ENCODE peak calls at places on chromosome 1, in five cellular contexts. One of them, this sample, is unnamed.

GRCh38 chr1:191700922-191701321 is 457.3 kb upstream of the RGS18 start:
- DNase-seq in ovary: no peak
- DNase-seq in IMR-90: no peak
- DNase-seq in suprapubic skin: no peak
- DNase-seq in esophagus muscularis mucosa: no peak
- DNase-seq in this sample: no peak

GRCh38 chr1:244705268-244706234 is 52.6 kb downstream of the DESI2 start:
- DNase-seq in esophagus muscularis mucosa: peak
- DNase-seq in suprapubic skin: no peak
- DNase-seq in ovary: no peak
- DNase-seq in IMR-90: no peak
- DNase-seq in this sample: no peak

GRCh38 chr1:99306644-99307043 is 42.4 kb downstream of the PLPPR4 start:
- DNase-seq in IMR-90: no peak
- DNase-seq in ovary: no peak
- DNase-seq in suprapubic skin: no peak
- DNase-seq in esophagus muscularis mucosa: no peak
- DNase-seq in this sample: no peak

GRCh38 chr1:30611741-30612309 is 111.6 kb downstream of the MATN1 start:
- DNase-seq in IMR-90: no peak
- DNase-seq in suprapubic skin: no peak
- DNase-seq in ovary: no peak
- DNase-seq in esophagus muscularis mucosa: no peak
- DNase-seq in this sample: peak

GRCh38 chr1:24424207-24424606 is 8.6 kb downstream of the NIPAL3 start:
- DNase-seq in ovary: no peak
- DNase-seq in IMR-90: no peak
- DNase-seq in esophagus muscularis mucosa: peak
- DNase-seq in suprapubic skin: no peak
- DNase-seq in this sample: no peak

GRCh38 chr1:202967684-202968281 is 726 bp upstream of the CYB5R1 start:
- DNase-seq in esophagus muscularis mucosa: no peak
- DNase-seq in ovary: no peak
- DNase-seq in suprapubic skin: no peak
- DNase-seq in IMR-90: no peak
- DNase-seq in this sample: peak

GRCh38 chr1:186498695-186499389 is 37.9 kb upstream of the PDC start:
- DNase-seq in esophagus muscularis mucosa: no peak
- DNase-seq in IMR-90: peak
- DNase-seq in suprapubic skin: no peak
- DNase-seq in ovary: no peak
- DNase-seq in this sample: no peak

GRCh38 chr1:199857103-199857502 is 170.4 kb upstream of the NR5A2 start:
- DNase-seq in IMR-90: peak
- DNase-seq in suprapubic skin: no peak
- DNase-seq in esophagus muscularis mucosa: no peak
- DNase-seq in ovary: no peak
- DNase-seq in this sample: no peak

GRCh38 chr1:201888282-201889033 is at the start of gene SHISA4:
- DNase-seq in suprapubic skin: peak
- DNase-seq in IMR-90: peak
- DNase-seq in esophagus muscularis mucosa: no peak
- DNase-seq in ovary: peak
- DNase-seq in this sample: peak

GRCh38 chr1:109818351-109819325 is 54.9 kb upstream of the EPS8L3 start:
- DNase-seq in ovary: peak
- DNase-seq in IMR-90: no peak
- DNase-seq in suprapubic skin: no peak
- DNase-seq in esophagus muscularis mucosa: no peak
- DNase-seq in this sample: no peak

GRCh38 chr1:159921700-159922498 is 3.4 kb downstream of the TAGLN2 start:
- DNase-seq in IMR-90: peak
- DNase-seq in suprapubic skin: no peak
- DNase-seq in ovary: no peak
- DNase-seq in esophagus muscularis mucosa: no peak
- DNase-seq in this sample: no peak

GRCh38 chr1:159924025-159924790 is 1.1 kb downstream of the TAGLN2 start:
- DNase-seq in ovary: peak
- DNase-seq in IMR-90: peak
- DNase-seq in suprapubic skin: peak
- DNase-seq in esophagus muscularis mucosa: peak
- DNase-seq in this sample: peak

GRCh38 chr1:159922499-159923202 is 2.7 kb downstream of the TAGLN2 start:
- DNase-seq in ovary: peak
- DNase-seq in esophagus muscularis mucosa: no peak
- DNase-seq in suprapubic skin: no peak
- DNase-seq in IMR-90: peak
- DNase-seq in this sample: no peak

GRCh38 chr1:159924791-159925712 is at the start of gene TAGLN2:
- DNase-seq in esophagus muscularis mucosa: peak
- DNase-seq in suprapubic skin: peak
- DNase-seq in ovary: peak
- DNase-seq in IMR-90: peak
- DNase-seq in this sample: peak

DNA sequence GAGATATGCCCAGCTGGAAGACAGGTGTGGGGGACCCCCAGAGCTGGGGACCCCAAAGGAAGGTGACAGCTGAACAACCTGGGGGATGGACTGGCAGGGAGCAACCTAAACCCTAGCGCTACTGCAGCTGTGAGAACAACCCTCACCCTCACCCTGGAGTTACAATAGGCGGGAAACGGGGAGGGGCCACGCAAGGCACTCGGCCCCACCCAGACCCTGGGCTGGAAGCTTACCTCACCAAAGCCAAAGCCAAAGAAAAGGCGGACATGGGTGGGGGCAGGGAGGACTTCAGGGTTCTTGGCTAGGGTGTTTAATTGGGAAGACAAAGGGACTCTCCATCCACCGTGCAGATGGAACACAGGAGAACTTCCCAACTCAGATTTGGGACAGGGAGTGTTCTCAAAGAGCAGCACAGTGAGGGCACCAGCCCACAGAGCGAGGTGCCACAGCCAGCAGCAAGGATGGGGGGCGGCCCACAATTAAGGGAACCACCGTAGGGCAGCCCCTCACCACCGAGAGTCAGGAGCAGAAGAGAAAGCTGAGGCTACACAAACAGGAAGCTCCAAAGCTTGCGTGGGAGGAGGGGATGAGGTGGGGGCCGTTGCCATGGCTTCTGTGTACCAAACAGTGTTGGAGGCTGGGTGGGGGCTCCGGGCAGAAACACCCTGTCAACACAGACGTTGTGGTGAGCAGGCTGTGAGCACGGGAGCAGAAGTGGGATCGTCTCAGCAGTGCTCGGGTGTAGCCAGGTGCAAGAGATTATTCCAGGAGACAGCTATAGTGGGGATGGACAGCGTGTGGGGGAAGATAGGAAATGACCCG is 1.9 kb downstream of the TAGLN2 start:
- DNase-seq in esophagus muscularis mucosa: peak
- DNase-seq in ovary: peak
- DNase-seq in suprapubic skin: peak
- DNase-seq in IMR-90: peak
- DNase-seq in this sample: peak
- TF ChIP-seq POLR2A in esophagus muscularis mucosa: no peak
- TF ChIP-seq POLR2A in ovary: peak
- TF ChIP-seq POLR2A in suprapubic skin: peak
- TF ChIP-seq POLR2A in IMR-90: peak
- TF ChIP-seq POLR2A in this sample: no peak

GRCh38 chr1:93003981-93004380 is 42.7 kb upstream of the DIPK1A start:
- DNase-seq in suprapubic skin: no peak
- DNase-seq in ovary: no peak
- DNase-seq in esophagus muscularis mucosa: peak
- DNase-seq in IMR-90: no peak
- DNase-seq in this sample: no peak

GRCh38 chr1:93005252-93005598 is 44.0 kb upstream of the DIPK1A start:
- DNase-seq in IMR-90: no peak
- DNase-seq in ovary: no peak
- DNase-seq in suprapubic skin: no peak
- DNase-seq in esophagus muscularis mucosa: no peak
- DNase-seq in this sample: no peak

GRCh38 chr1:93004566-93005251 is 43.4 kb upstream of the DIPK1A start:
- DNase-seq in suprapubic skin: no peak
- DNase-seq in esophagus muscularis mucosa: peak
- DNase-seq in ovary: no peak
- DNase-seq in IMR-90: no peak
- DNase-seq in this sample: no peak

GRCh38 chr1:93013311-93014091 is 52.2 kb upstream of the DIPK1A start:
- DNase-seq in suprapubic skin: no peak
- DNase-seq in esophagus muscularis mucosa: no peak
- DNase-seq in IMR-90: no peak
- DNase-seq in ovary: no peak
- DNase-seq in this sample: no peak

GRCh38 chr1:93007941-93008577 is 46.8 kb upstream of the DIPK1A start:
- DNase-seq in ovary: no peak
- DNase-seq in suprapubic skin: no peak
- DNase-seq in IMR-90: peak
- DNase-seq in esophagus muscularis mucosa: peak
- DNase-seq in this sample: no peak
- H3K4me3 ChIP-seq in ovary: no peak
- H3K4me3 ChIP-seq in suprapubic skin: no peak
- H3K4me3 ChIP-seq in IMR-90: no peak
- H3K4me3 ChIP-seq in esophagus muscularis mucosa: no peak
- H3K4me3 ChIP-seq in this sample: no peak

GRCh38 chr1:232486006-232486405 is 143.9 kb downstream of the SIPA1L2 start:
- DNase-seq in esophagus muscularis mucosa: no peak
- DNase-seq in ovary: no peak
- DNase-seq in IMR-90: peak
- DNase-seq in suprapubic skin: no peak
- DNase-seq in this sample: no peak

GRCh38 chr1:232493869-232494268 is 136.1 kb downstream of the SIPA1L2 start:
- DNase-seq in IMR-90: no peak
- DNase-seq in esophagus muscularis mucosa: no peak
- DNase-seq in ovary: no peak
- DNase-seq in suprapubic skin: no peak
- DNase-seq in this sample: no peak

GRCh38 chr1:232486454-232487202 is 143.3 kb downstream of the SIPA1L2 start:
- DNase-seq in suprapubic skin: no peak
- DNase-seq in ovary: no peak
- DNase-seq in esophagus muscularis mucosa: no peak
- DNase-seq in IMR-90: peak
- DNase-seq in this sample: no peak

GRCh38 chr1:232487236-232487635 is 142.7 kb downstream of the SIPA1L2 start:
- DNase-seq in IMR-90: no peak
- DNase-seq in ovary: no peak
- DNase-seq in esophagus muscularis mucosa: no peak
- DNase-seq in suprapubic skin: no peak
- DNase-seq in this sample: no peak

DNA sequence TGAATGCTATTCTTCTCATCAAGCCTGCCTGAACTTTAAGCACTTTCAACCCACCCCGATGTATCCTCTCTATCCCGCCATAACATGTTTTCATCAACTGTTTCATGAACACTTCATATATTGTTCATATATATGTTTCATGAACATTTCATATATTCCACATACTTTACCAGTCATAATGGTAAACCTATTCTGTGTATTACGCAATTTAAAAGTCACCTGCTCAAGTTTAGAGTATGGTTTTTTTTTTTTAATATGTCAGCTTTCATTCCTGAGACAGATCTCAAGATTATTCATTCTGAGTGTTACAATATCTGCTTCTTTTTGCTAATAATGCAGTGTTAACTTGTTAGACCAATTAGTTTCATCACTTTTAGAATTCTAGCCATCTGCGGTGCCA is 140.7 kb downstream of the SIPA1L2 start:
- DNase-seq in ovary: no peak
- DNase-seq in suprapubic skin: no peak
- DNase-seq in esophagus muscularis mucosa: no peak
- DNase-seq in IMR-90: no peak
- DNase-seq in this sample: no peak
- TF ChIP-seq POLR2A in ovary: no peak
- TF ChIP-seq POLR2A in suprapubic skin: no peak
- TF ChIP-seq POLR2A in esophagus muscularis mucosa: no peak
- TF ChIP-seq POLR2A in IMR-90: no peak
- TF ChIP-seq POLR2A in this sample: no peak

GRCh38 chr1:169681094-169681493 is 30.3 kb downstream of the SELL start:
- DNase-seq in ovary: no peak
- DNase-seq in esophagus muscularis mucosa: no peak
- DNase-seq in IMR-90: no peak
- DNase-seq in suprapubic skin: no peak
- DNase-seq in this sample: no peak
- H3K4me3 ChIP-seq in ovary: no peak
- H3K4me3 ChIP-seq in esophagus muscularis mucosa: no peak
- H3K4me3 ChIP-seq in IMR-90: no peak
- H3K4me3 ChIP-seq in suprapubic skin: no peak
- H3K4me3 ChIP-seq in this sample: no peak

DNA sequence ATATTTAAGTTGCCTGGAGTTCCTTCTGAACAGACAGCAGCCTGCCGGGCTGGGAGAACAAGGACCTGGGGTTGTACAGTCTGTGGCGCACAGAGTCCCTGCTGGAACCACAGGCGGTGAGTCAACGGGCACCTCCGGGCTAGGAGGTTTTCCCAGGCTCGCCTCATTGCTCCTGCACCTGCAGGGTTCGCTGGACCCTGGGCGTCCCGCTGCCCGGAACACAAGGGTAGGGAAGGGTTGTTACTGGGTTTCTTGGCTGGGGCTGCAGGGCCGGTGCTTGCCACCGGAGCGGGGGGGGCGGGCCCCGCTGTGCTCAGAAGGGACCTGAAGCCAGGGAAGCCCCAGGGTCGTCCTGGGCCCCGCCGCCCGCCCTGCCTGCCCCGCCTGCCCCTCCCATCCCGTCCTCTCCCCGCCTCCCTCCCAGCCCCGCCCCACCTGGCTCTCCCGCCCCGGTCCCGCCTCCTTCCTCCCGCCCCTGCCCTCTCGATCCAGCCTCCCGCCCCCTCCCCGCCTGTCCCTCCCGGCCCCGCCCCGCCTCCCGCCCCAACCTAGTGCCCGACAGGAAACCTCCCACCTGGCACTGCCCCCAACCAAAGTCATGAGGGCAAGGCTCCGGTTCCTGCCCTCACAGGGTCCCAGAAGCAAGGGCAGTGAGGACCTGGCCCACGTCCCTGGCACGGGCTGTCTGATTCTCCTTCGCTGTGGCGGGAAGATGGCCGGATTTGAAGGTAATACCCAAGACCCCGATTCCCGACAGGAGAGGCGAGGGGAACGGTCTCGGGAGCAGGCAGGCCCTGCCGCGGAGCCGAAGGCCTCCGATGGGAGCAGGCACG is 6.8 kb downstream of the JMJD4 start:
- DNase-seq in esophagus muscularis mucosa: peak
- DNase-seq in ovary: peak
- DNase-seq in IMR-90: peak
- DNase-seq in suprapubic skin: peak
- DNase-seq in this sample: peak
- TF ChIP-seq POLR2A in esophagus muscularis mucosa: no peak
- TF ChIP-seq POLR2A in ovary: no peak
- TF ChIP-seq POLR2A in IMR-90: no peak
- TF ChIP-seq POLR2A in suprapubic skin: no peak
- TF ChIP-seq POLR2A in this sample: no peak

DNA sequence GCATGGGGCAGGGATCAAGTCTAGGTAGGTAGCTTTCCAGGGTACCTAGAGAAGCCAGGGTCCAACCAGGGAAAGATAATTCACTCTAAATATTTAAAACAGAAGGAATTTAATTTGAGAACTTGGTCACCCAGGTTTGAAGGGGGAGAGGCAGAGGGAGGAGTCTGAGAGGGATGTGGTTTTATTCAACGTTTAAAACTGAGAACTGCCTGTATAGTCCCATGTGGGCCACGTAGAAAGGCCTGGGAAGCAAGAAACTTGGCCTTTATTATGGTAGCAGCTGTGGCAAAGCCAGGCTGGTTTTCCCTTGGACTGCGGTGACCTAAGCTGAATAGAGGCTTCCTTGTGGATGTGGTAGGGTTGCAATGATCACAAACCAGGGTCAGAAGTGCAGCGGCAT is 42.0 kb upstream of the DUSP10 start:
- DNase-seq in suprapubic skin: no peak
- DNase-seq in ovary: no peak
- DNase-seq in esophagus muscularis mucosa: no peak
- DNase-seq in IMR-90: no peak
- DNase-seq in this sample: no peak
- H3K4me3 ChIP-seq in suprapubic skin: no peak
- H3K4me3 ChIP-seq in ovary: no peak
- H3K4me3 ChIP-seq in esophagus muscularis mucosa: no peak
- H3K4me3 ChIP-seq in IMR-90: no peak
- H3K4me3 ChIP-seq in this sample: no peak

This sample was measured in lower leg skin.